ENCODE peak calls at places on chromosomes 2 and 18, in eight cellular contexts. K is effector memory CD4-positive, alpha-beta T cell; O is aorta; P is neural progenitor cell; T is right cardiac atrium; W is adrenal gland; D is body of pancreas; B is tibial artery. H is an unnamed sample. For H3K4me1 and H3K9me3, the result is how much of the 10 kb centered on the place peaks cover.

GRCh38 chr2:23916727-23917458 is 10.0 kb downstream of the ATAD2B start:
- DNase-seq in B (no peak), W (no peak), T (no peak), O (no peak), P (no peak), K (no peak), D (no peak), H (peak)

GRCh38 chr18:68299906-68300305 is 415.0 kb downstream of the TMX3 start:
- DNase-seq in W (no peak), T (no peak), O (no peak), B (no peak), D (no peak), P (no peak), K (no peak), H (no peak)

GRCh38 chr2:28394331-28394877 is 1.7 kb downstream of the FOSL2 start:
- DNase-seq in K (no peak), O (peak), P (no peak), D (peak), T (peak), W (peak), B (peak), H (peak)

GRCh38 chr2:238882083-238882755 is 34.3 kb downstream of the TWIST2 start:
- DNase-seq in T (no peak), P (no peak), W (no peak), B (no peak), O (peak), D (no peak), K (no peak), H (no peak)

GRCh38 chr2:12493031-12493513 is 223.7 kb upstream of the TRIB2 start:
- DNase-seq in P (no peak), D (no peak), O (peak), K (peak), B (no peak), W (peak), T (peak), H (no peak)

GRCh38 chr2:70705160-70705850 is 62.7 kb downstream of the ADD2 start:
- DNase-seq in B (no peak), O (no peak), T (no peak), W (no peak), K (no peak), P (no peak), D (no peak), H (no peak)

GRCh38 chr2:209146682-209147320 is 277.0 kb upstream of the MAP2 start:
- DNase-seq in T (no peak), B (no peak), D (no peak), P (no peak), W (peak), K (no peak), O (no peak), H (peak)

GRCh38 chr18:79366177-79367094 is 29.3 kb upstream of the NFATC1 start:
- DNase-seq in W (no peak), P (no peak), B (no peak), T (no peak), O (no peak), K (no peak), D (no peak), H (no peak)

GRCh38 chr2:110688594-110689091 is 10.8 kb upstream of the BUB1 start:
- DNase-seq in O (no peak), T (no peak), D (no peak), B (no peak), W (no peak), P (peak), K (no peak), H (no peak)

GRCh38 chr18:50097702-50098101 is 97.2 kb downstream of the MYO5B start:
- DNase-seq in T (no peak), K (no peak), D (peak), O (peak), W (no peak), B (no peak), P (no peak), H (no peak)

GRCh38 chr2:60553496-60553991 is at the start of gene BCL11A:
- DNase-seq in D (peak), O (peak), B (no peak), W (peak), T (peak), P (peak), K (no peak), H (peak)

GRCh38 chr2:96207778-96208143 is 866 bp downstream of the STARD7 start:
- DNase-seq in D (no peak), T (no peak), O (no peak), P (no peak), B (no peak), W (no peak), K (no peak), H (no peak)

GRCh38 chr2:178285287-178285615 is 90.9 kb downstream of the OSBPL6 start:
- DNase-seq in W (no peak), O (no peak), T (no peak), P (no peak), K (no peak), D (no peak), B (no peak), H (no peak)

GRCh38 chr2:225196579-225196978 is 154.3 kb upstream of the DOCK10 start:
- DNase-seq in D (no peak), O (no peak), K (no peak), T (no peak), P (no peak), B (no peak), W (no peak), H (no peak)

GRCh38 chr2:175187378-175187777 is 5.9 kb upstream of the ATP5MC3 start:
- DNase-seq in P (no peak), D (no peak), B (no peak), W (no peak), O (no peak), T (no peak), K (no peak), H (no peak)

GRCh38 chr18:4631239-4631638 is 176.1 kb upstream of the DLGAP1 start:
- DNase-seq in B (no peak), T (no peak), O (no peak), D (no peak), W (no peak), P (no peak), K (no peak), H (no peak)

GRCh38 chr2:151183072-151183580 is 78.5 kb downstream of the RBM43 start:
- DNase-seq in K (no peak), T (no peak), O (no peak), B (no peak), W (no peak), P (no peak), D (no peak), H (no peak)

GRCh38 chr2:191298306-191298705 is 53.1 kb downstream of the MYO1B start:
- DNase-seq in B (no peak), O (no peak), W (no peak), D (no peak), T (no peak), K (no peak), P (no peak), H (no peak)

GRCh38 chr2:201260302-201260800 is at the start of gene CASP8:
- DNase-seq in T (no peak), D (no peak), B (no peak), W (peak), O (peak), K (peak), P (no peak), H (no peak)

GRCh38 chr18:56298935-56299334 is 339.5 kb downstream of the TXNL1 start:
- DNase-seq in T (no peak), O (no peak), B (no peak), P (no peak), W (no peak), D (no peak), K (no peak), H (no peak)

GRCh38 chr2:43057742-43058706 is 168.4 kb downstream of the ZFP36L2 start:
- DNase-seq in W (no peak), K (no peak), P (peak), D (no peak), O (no peak), B (peak), T (no peak), H (no peak)

GRCh38 chr2:226403360-226403759 is 396.3 kb downstream of the IRS1 start:
- DNase-seq in O (no peak), T (no peak), D (no peak), B (no peak), P (no peak), W (no peak), K (no peak), H (no peak)

GRCh38 chr2:71801969-71802368 is 345.7 kb downstream of the CYP26B1 start:
- DNase-seq in D (peak), B (peak), P (peak), O (peak), W (peak), K (no peak), T (peak), H (peak)

GRCh38 chr18:56152547-56152946 is 485.8 kb downstream of the TXNL1 start:
- DNase-seq in B (no peak), T (no peak), P (no peak), D (peak), K (no peak), W (no peak), O (no peak), H (no peak)

GRCh38 chr18:7164610-7165009 is 47.0 kb upstream of the LAMA1 start:
- DNase-seq in P (peak), D (no peak), K (no peak), O (no peak), B (no peak), W (peak), T (no peak), H (no peak)

GRCh38 chr2:219286436-219287115 is 7.4 kb downstream of the DNAJB2 start:
- DNase-seq in D (no peak), T (no peak), W (peak), P (no peak), B (no peak), O (no peak), K (no peak), H (no peak)

GRCh38 chr2:12805032-12805431 is 88.3 kb downstream of the TRIB2 start:
- DNase-seq in T (no peak), O (no peak), B (no peak), D (no peak), W (no peak), P (no peak), K (no peak), H (no peak)

GRCh38 chr2:45978302-45978859 is 318.8 kb upstream of the EPAS1 start:
- DNase-seq in D (no peak), P (no peak), O (no peak), W (no peak), B (no peak), T (no peak), K (no peak), H (no peak)

GRCh38 chr18:68314403-68314802 is 400.5 kb downstream of the TMX3 start:
- DNase-seq in O (no peak), D (no peak), T (no peak), P (no peak), K (no peak), W (no peak), B (no peak), H (no peak)

GRCh38 chr2:112811841-112812306 is 24.7 kb downstream of the IL1B start:
- DNase-seq in D (no peak), P (no peak), O (no peak), B (no peak), W (peak), K (no peak), T (peak), H (no peak)

GRCh38 chr18:9549405-9549804 is 65.0 kb downstream of the PPP4R1 start:
- DNase-seq in B (no peak), P (no peak), D (peak), T (no peak), W (no peak), O (no peak), K (no peak), H (no peak)

GRCh38 chr2:106781196-106781595 is 104.8 kb downstream of the ST6GAL2 start:
- DNase-seq in T (no peak), B (no peak), O (no peak), W (no peak), P (no peak), D (no peak), K (no peak), H (no peak)
- H3K4me1 ChIP-seq in T (under half), B (under half), O (under half), W (under half), P (under half), D (under half), K (under half), H (under half)

DNA sequence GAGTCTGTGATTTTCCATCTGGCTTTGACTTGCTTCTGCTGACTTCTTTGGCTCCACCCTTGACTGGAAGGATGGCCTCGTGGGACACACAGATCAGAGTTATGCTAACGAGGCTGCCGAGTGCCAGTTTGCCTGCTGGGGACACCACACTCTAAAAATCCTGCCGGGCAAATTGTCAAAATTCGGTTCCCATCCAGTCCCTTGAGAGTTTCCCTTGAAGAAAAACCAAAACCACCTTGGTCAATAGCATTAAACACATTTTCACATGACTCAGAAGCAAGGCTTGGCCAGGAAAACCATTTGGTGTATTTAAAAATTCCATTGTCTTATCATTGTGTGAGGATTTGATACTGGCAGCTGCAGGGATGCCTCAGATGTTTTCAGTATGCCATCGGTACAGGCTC is 41.4 kb downstream of the KCNE4 start:
- DNase-seq in B (peak), O (peak), W (peak), D (peak), P (no peak), K (no peak), T (peak), H (peak)
- H3K27ac ChIP-seq in B (peak), O (no peak), W (no peak), D (peak), P (no peak), K (no peak), T (peak), H (no peak)

DNA sequence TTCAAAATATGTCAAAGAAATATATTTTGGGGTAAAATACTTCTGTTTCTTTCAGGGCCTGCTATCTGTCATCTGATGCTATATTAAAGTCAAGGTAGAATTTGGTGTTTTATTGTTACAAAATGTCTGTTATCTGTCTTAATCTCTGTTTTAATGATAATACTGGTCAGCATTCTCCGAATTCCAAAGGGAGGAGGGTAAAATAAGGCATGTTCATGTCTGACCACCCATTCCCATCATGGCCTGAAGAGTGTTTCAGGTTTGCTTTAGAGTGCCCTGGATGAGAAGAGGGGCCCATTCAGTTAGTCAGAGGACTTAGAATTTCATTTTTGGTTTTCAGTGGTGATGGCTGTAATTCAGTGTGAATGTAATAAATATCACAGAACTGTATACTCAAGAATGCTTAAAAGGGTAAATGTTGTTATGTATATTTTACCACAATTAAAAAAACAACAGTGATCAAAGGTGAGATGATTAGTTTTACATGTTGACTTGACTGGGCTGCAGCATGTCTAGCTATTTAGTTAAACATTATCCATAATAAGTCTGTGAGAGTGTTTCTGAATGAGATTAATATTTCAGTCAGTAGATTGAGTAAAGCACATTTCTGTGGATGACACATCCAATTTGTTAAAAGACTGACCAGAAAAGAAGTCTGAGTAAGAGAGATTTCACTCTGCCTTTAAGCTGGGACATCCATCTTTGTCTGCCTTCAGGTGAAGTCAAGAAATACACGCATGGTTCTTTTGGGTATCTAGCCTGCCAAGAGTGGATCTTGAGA is 467.9 kb upstream of the SYT4 start:
- DNase-seq in K (no peak), O (no peak), D (no peak), B (no peak), W (no peak), P (no peak), T (no peak), H (no peak)
- H3K9me3 ChIP-seq in K (under half), O (under half), D (under half), B (under half), W (under half), P (under half), T (under half), H (under half)

GRCh38 chr18:51137891-51138290 is 59.6 kb downstream of the MEX3C start:
- DNase-seq in O (no peak), P (no peak), T (no peak), B (no peak), K (no peak), D (no peak), W (no peak), H (no peak)
- H3K4me1 ChIP-seq in O (under half), P (under half), T (under half), B (under half), K (under half), D (under half), W (under half), H (under half)

GRCh38 chr2:137179542-137179941 is 414.2 kb downstream of the THSD7B start:
- DNase-seq in D (no peak), O (no peak), T (no peak), W (no peak), B (no peak), K (no peak), P (no peak), H (no peak)
- H3K27ac ChIP-seq in D (no peak), O (no peak), T (no peak), W (no peak), B (no peak), K (no peak), P (no peak), H (no peak)

GRCh38 chr2:3071645-3072044 is 306.0 kb downstream of the EIPR1 start:
- DNase-seq in K (no peak), T (no peak), P (no peak), W (no peak), B (no peak), O (no peak), D (no peak), H (no peak)

GRCh38 chr2:3075316-3075715 is 302.3 kb downstream of the EIPR1 start:
- DNase-seq in W (no peak), O (no peak), T (no peak), K (no peak), D (no peak), B (no peak), P (no peak), H (no peak)

GRCh38 chr2:3075941-3076340 is 301.7 kb downstream of the EIPR1 start:
- DNase-seq in P (no peak), O (no peak), B (no peak), W (no peak), T (no peak), K (no peak), D (no peak), H (no peak)

GRCh38 chr2:3073196-3073595 is 304.4 kb downstream of the EIPR1 start:
- DNase-seq in P (no peak), D (no peak), K (no peak), B (no peak), W (no peak), T (no peak), O (no peak), H (no peak)

DNA sequence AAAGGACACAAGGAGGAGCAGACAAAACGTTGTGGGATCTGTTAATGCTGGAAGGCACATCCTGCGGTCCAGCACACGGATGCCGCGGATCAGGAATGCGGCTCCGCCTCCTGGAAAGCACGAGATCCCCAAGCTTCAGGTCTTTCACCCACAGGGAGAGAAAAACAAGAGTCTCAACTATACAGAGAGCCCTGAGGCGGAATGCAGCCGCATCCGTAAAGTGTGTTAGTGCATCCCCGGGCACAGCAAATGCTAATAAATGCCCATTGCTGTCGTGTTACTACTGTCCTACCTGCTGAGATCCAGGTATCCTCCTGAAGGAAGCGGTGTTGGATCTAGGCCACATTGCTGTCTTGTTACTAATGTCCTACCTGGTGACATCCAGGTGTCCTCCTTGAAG is 303.9 kb downstream of the EIPR1 start:
- DNase-seq in D (no peak), P (peak), T (no peak), K (no peak), B (no peak), O (no peak), W (no peak), H (no peak)
- H3K9me3 ChIP-seq in D (under half), P (under half), T (under half), K (under half), B (under half), O (under half), W (under half), H (under half)

DNA sequence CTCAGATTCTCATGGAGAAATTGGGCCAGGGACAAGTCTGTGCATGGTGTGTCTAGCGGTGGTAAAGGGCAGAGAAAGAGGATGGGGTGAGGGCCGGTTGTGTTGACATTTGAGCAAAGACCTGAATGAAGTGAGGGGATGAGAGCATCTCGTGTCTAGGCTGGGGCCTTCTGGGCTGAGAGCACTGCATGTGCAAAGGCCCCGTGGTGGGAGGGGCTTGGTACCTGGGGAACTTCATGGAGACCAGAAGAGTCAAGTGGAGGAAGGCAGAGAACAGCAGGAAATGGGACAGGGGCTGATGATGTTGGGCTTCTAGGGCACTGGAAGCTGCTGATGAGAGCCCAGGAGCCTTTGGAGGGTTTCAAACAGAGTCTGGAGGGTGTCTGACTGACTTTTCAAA is 76.8 kb downstream of the SH3BP4 start:
- DNase-seq in T (no peak), K (no peak), P (no peak), B (no peak), W (no peak), O (no peak), D (no peak), H (no peak)
- H3K4me1 ChIP-seq in T (under half), K (under half), P (under half), B (under half), W (under half), O (under half), D (half or more), H (under half)

H was measured in SJCRH30.